ENCODE peak calls at places on chromosomes 3 and 15, in six cellular contexts. One of them, this sample, is unnamed.

GRCh38 chr3:39168156-39168780 is 14.9 kb upstream of the CSRNP1 start:
- DNase-seq in tibial artery: no peak
- DNase-seq in transverse colon: no peak
- DNase-seq in adrenal gland: peak; percentile 4
- DNase-seq in body of pancreas: no peak
- DNase-seq in cardiac muscle cell: no peak
- DNase-seq in this sample: no peak

GRCh38 chr15:90049030-90049429 is 47.9 kb downstream of the ZNF710 start:
- DNase-seq in tibial artery: no peak
- DNase-seq in transverse colon: no peak
- DNase-seq in adrenal gland: no peak
- DNase-seq in body of pancreas: no peak
- DNase-seq in cardiac muscle cell: no peak
- DNase-seq in this sample: no peak

GRCh38 chr15:78306176-78306774 is 6.9 kb upstream of the SKIC8 start:
- DNase-seq in tibial artery: no peak
- DNase-seq in transverse colon: no peak
- DNase-seq in adrenal gland: no peak
- DNase-seq in body of pancreas: no peak
- DNase-seq in cardiac muscle cell: peak; percentile 84
- DNase-seq in this sample: peak; percentile 71

GRCh38 chr3:184746131-184747120 is 34.6 kb upstream of the MAGEF1 start:
- DNase-seq in tibial artery: no peak
- DNase-seq in transverse colon: no peak
- DNase-seq in adrenal gland: no peak
- DNase-seq in body of pancreas: no peak
- DNase-seq in cardiac muscle cell: no peak
- DNase-seq in this sample: no peak

GRCh38 chr3:49652218-49652921 is 21.8 kb upstream of the APEH start:
- DNase-seq in tibial artery: no peak
- DNase-seq in transverse colon: no peak
- DNase-seq in adrenal gland: no peak
- DNase-seq in body of pancreas: no peak
- DNase-seq in cardiac muscle cell: no peak
- DNase-seq in this sample: no peak

GRCh38 chr3:141312359-141313090 is 55.8 kb upstream of the ZBTB38 start:
- DNase-seq in tibial artery: no peak
- DNase-seq in transverse colon: no peak
- DNase-seq in adrenal gland: no peak
- DNase-seq in body of pancreas: no peak
- DNase-seq in cardiac muscle cell: no peak
- DNase-seq in this sample: no peak

GRCh38 chr15:34012461-34013028 is 26.5 kb downstream of the AVEN start:
- DNase-seq in tibial artery: no peak
- DNase-seq in transverse colon: no peak
- DNase-seq in adrenal gland: no peak
- DNase-seq in body of pancreas: no peak
- DNase-seq in cardiac muscle cell: peak; percentile 49
- DNase-seq in this sample: peak; percentile 62

GRCh38 chr15:28130651-28131050 is 31.5 kb upstream of the OCA2 start:
- DNase-seq in tibial artery: no peak
- DNase-seq in transverse colon: no peak
- DNase-seq in adrenal gland: no peak
- DNase-seq in body of pancreas: no peak
- DNase-seq in cardiac muscle cell: no peak
- DNase-seq in this sample: no peak

GRCh38 chr3:15295506-15295905 is 36.9 kb downstream of the SH3BP5 start:
- DNase-seq in tibial artery: peak; percentile 63
- DNase-seq in transverse colon: no peak
- DNase-seq in adrenal gland: peak; percentile 55
- DNase-seq in body of pancreas: no peak
- DNase-seq in cardiac muscle cell: peak; percentile 95
- DNase-seq in this sample: peak; percentile 95

GRCh38 chr3:80785475-80785874 is 976.0 kb downstream of the GBE1 start:
- DNase-seq in tibial artery: no peak
- DNase-seq in transverse colon: no peak
- DNase-seq in adrenal gland: no peak
- DNase-seq in body of pancreas: no peak
- DNase-seq in cardiac muscle cell: no peak
- DNase-seq in this sample: no peak

GRCh38 chr3:71702131-71703024 is 22.8 kb downstream of the EIF4E3 start:
- DNase-seq in tibial artery: no peak
- DNase-seq in transverse colon: no peak
- DNase-seq in adrenal gland: no peak
- DNase-seq in body of pancreas: no peak
- DNase-seq in cardiac muscle cell: no peak
- DNase-seq in this sample: no peak

GRCh38 chr3:100245932-100246331 is 14.9 kb upstream of the TBC1D23 start:
- DNase-seq in tibial artery: no peak
- DNase-seq in transverse colon: no peak
- DNase-seq in adrenal gland: no peak
- DNase-seq in body of pancreas: no peak
- DNase-seq in cardiac muscle cell: no peak
- DNase-seq in this sample: peak; percentile 69

GRCh38 chr3:197007296-197007940 is 22.2 kb downstream of the MELTF start:
- DNase-seq in tibial artery: no peak
- DNase-seq in transverse colon: no peak
- DNase-seq in adrenal gland: no peak
- DNase-seq in body of pancreas: no peak
- DNase-seq in cardiac muscle cell: no peak
- DNase-seq in this sample: no peak

GRCh38 chr3:171747223-171747920 is 62.9 kb downstream of the PLD1 start:
- DNase-seq in tibial artery: no peak
- DNase-seq in transverse colon: no peak
- DNase-seq in adrenal gland: no peak
- DNase-seq in body of pancreas: no peak
- DNase-seq in cardiac muscle cell: peak; percentile 49
- DNase-seq in this sample: no peak

GRCh38 chr3:171743327-171744054 is 66.8 kb downstream of the PLD1 start:
- DNase-seq in tibial artery: no peak
- DNase-seq in transverse colon: no peak
- DNase-seq in adrenal gland: no peak
- DNase-seq in body of pancreas: no peak
- DNase-seq in cardiac muscle cell: no peak
- DNase-seq in this sample: no peak

GRCh38 chr3:171748341-171748918 is 61.9 kb downstream of the PLD1 start:
- DNase-seq in tibial artery: no peak
- DNase-seq in transverse colon: no peak
- DNase-seq in adrenal gland: no peak
- DNase-seq in body of pancreas: no peak
- DNase-seq in cardiac muscle cell: peak; percentile 89
- DNase-seq in this sample: peak; percentile 64

GRCh38 chr3:171744055-171744741 is 66.1 kb downstream of the PLD1 start:
- DNase-seq in tibial artery: no peak
- DNase-seq in transverse colon: no peak
- DNase-seq in adrenal gland: no peak
- DNase-seq in body of pancreas: no peak
- DNase-seq in cardiac muscle cell: no peak
- DNase-seq in this sample: no peak

DNA sequence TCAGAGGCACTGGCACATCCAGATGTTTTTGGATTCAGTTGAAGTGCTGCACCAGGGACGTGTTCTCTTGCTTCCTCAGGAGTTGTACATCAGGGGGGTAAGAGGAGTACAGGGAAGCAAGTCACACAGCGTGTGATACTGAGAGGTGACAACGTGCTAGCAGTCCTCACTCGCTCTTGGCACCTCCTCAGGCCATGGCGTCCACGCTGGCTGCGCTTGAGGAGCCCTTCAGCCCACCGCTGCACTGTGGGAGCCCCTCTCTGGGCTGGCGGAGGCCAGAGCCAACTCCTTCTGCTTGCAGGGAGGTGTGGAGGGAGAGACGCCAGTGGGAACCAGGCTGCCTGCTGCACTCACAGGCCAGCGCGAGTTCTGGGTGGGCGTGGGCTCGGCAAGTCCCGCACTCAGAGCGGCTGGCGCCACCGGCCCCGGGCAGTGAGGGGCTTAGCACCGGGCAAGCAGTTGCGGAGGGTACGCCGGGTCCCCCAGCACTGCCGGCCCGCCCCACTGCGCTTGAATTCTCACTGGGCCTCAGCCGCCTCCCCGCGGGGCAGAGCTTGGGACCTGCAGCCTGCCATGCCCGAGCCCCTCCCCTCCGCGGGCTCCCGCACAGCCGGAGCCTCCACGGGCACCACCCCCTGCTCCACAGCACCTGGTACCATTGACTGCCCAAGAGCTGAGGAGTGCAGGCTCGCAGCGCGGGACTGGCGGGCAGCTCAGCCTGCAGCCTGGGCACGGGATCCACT is 64.5 kb downstream of the PLD1 start:
- DNase-seq in tibial artery: no peak
- DNase-seq in transverse colon: no peak
- DNase-seq in adrenal gland: no peak
- DNase-seq in body of pancreas: no peak
- DNase-seq in cardiac muscle cell: no peak
- DNase-seq in this sample: no peak
- H3K4me1 ChIP-seq in tibial artery: no peaks in the 10 kb centered on the region
- H3K4me1 ChIP-seq in transverse colon: peaks cover 18% of the 10 kb centered on the region
- H3K4me1 ChIP-seq in adrenal gland: peaks cover 70% of the 10 kb centered on the region
- H3K4me1 ChIP-seq in body of pancreas: peaks cover 56% of the 10 kb centered on the region
- H3K4me1 ChIP-seq in cardiac muscle cell: peaks cover 19% of the 10 kb centered on the region
- H3K4me1 ChIP-seq in this sample: no peaks in the 10 kb centered on the region

GRCh38 chr15:65369651-65370050 is 8.2 kb downstream of the IGDCC3 start:
- DNase-seq in tibial artery: no peak
- DNase-seq in transverse colon: no peak
- DNase-seq in adrenal gland: no peak
- DNase-seq in body of pancreas: no peak
- DNase-seq in cardiac muscle cell: no peak
- DNase-seq in this sample: no peak
- H3K4me1 ChIP-seq in tibial artery: no peaks in the 10 kb centered on the region
- H3K4me1 ChIP-seq in transverse colon: no peaks in the 10 kb centered on the region
- H3K4me1 ChIP-seq in adrenal gland: no peaks in the 10 kb centered on the region
- H3K4me1 ChIP-seq in body of pancreas: no peaks in the 10 kb centered on the region
- H3K4me1 ChIP-seq in cardiac muscle cell: peaks cover 39% of the 10 kb centered on the region
- H3K4me1 ChIP-seq in this sample: no peaks in the 10 kb centered on the region

DNA sequence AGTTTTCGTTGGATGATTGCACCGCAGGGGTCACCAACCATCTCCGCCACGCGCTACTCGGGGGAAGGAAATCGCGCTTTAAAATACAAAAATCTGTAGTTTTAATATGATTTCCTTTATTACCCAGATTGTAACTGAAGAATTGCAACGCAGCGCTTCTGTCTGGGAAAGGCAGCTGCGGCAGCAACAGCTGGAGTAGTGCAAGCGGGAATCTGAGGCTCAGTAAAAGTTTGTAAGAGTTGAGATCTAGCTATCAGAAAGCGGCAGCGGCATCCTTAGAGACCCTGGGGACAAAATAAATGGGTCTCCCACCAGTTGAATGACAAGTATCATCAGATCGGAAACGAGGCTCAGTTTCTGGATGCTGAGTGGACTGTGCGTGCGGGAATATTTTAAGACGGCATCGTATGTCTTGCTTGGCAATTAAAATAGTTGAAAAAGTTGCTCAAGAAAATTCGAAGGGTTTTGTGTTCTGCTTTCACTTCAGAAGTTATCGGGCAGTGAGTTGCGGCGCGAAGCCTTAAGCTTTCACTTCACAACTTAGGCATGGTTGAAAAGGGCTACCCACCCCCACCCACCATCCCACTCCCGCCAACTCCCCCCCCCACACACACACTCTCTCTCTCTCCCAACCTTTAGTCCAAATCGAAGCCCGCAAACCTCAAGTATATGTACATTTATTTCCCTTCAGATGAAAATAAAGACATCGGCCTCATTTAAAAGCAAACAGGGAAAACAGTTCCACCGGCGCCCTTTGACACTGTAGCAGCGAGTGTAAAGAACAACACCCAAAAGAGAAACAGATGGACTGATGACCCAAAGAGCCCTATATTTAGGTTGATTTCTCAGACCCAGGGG is 2.6 kb downstream of the MECOM start:
- DNase-seq in tibial artery: no peak
- DNase-seq in transverse colon: no peak
- DNase-seq in adrenal gland: no peak
- DNase-seq in body of pancreas: peak; percentile 51
- DNase-seq in cardiac muscle cell: peak; percentile 72
- DNase-seq in this sample: peak; percentile 23
- H3K4me1 ChIP-seq in tibial artery: no peaks in the 10 kb centered on the region
- H3K4me1 ChIP-seq in transverse colon: peaks cover 46% of the 10 kb centered on the region
- H3K4me1 ChIP-seq in adrenal gland: peaks cover 29% of the 10 kb centered on the region
- H3K4me1 ChIP-seq in body of pancreas: peaks cover 54% of the 10 kb centered on the region
- H3K4me1 ChIP-seq in cardiac muscle cell: no peaks in the 10 kb centered on the region
- H3K4me1 ChIP-seq in this sample: peaks cover 18% of the 10 kb centered on the region

DNA sequence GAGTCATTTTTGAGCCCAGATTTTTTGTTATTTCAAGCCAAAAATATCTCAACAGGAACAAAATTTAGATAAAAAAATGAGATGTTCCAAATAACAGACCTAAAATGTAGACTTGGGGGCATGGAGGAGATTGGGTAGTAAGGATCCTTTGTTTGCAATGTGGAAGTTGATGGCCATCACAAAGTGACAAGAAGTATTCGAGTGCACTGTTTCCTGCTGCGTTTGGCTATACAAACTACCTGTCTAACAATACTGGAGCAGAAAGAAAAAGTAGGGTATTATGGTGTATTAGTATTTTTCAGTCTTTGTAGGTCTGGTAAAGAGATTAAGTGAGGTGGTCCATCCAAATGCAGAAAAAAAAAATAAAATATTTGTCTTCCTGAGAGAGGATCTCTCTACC is 284.2 kb downstream of the C3orf38 start:
- DNase-seq in tibial artery: no peak
- DNase-seq in transverse colon: no peak
- DNase-seq in adrenal gland: no peak
- DNase-seq in body of pancreas: no peak
- DNase-seq in cardiac muscle cell: no peak
- DNase-seq in this sample: no peak
- H3K4me1 ChIP-seq in tibial artery: no peaks in the 10 kb centered on the region
- H3K4me1 ChIP-seq in transverse colon: no peaks in the 10 kb centered on the region
- H3K4me1 ChIP-seq in adrenal gland: no peaks in the 10 kb centered on the region
- H3K4me1 ChIP-seq in body of pancreas: no peaks in the 10 kb centered on the region
- H3K4me1 ChIP-seq in cardiac muscle cell: no peaks in the 10 kb centered on the region
- H3K4me1 ChIP-seq in this sample: no peaks in the 10 kb centered on the region

DNA sequence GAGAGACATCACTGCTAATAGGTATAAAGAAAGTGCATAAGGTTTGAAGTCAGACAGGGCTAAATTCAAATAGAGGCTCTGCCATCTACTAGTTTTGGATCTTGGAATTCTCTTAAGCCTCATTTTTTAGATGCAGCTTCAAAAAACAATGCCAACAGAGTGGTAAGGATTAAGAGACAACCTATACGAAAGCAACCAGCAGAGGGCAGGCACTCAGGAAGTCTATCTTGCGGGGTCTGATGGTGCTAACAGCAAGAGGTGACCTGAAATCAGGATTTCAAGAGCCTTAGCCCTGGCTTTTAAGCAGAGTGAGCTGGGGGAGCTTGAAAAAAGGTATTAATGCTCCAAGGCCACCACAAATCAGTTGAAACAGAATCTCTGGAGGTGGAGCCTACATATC is 40.7 kb downstream of the LDHAL6B start:
- DNase-seq in tibial artery: peak; percentile 55
- DNase-seq in transverse colon: peak; percentile 74
- DNase-seq in adrenal gland: peak; percentile 62
- DNase-seq in body of pancreas: peak; percentile 63
- DNase-seq in cardiac muscle cell: peak; percentile 87
- DNase-seq in this sample: peak; percentile 47
- H3K4me1 ChIP-seq in tibial artery: no peaks in the 10 kb centered on the region
- H3K4me1 ChIP-seq in transverse colon: peaks cover 29% of the 10 kb centered on the region
- H3K4me1 ChIP-seq in adrenal gland: no peaks in the 10 kb centered on the region
- H3K4me1 ChIP-seq in body of pancreas: no peaks in the 10 kb centered on the region
- H3K4me1 ChIP-seq in cardiac muscle cell: no peaks in the 10 kb centered on the region
- H3K4me1 ChIP-seq in this sample: no peaks in the 10 kb centered on the region

GRCh38 chr3:177758131-177758530 is 560.8 kb upstream of the TBL1XR1 start:
- DNase-seq in tibial artery: no peak
- DNase-seq in transverse colon: no peak
- DNase-seq in adrenal gland: no peak
- DNase-seq in body of pancreas: no peak
- DNase-seq in cardiac muscle cell: peak; percentile 60
- DNase-seq in this sample: no peak
- H3K4me1 ChIP-seq in tibial artery: no peaks in the 10 kb centered on the region
- H3K4me1 ChIP-seq in transverse colon: peaks cover 7% of the 10 kb centered on the region
- H3K4me1 ChIP-seq in adrenal gland: peaks cover 37% of the 10 kb centered on the region
- H3K4me1 ChIP-seq in body of pancreas: no peaks in the 10 kb centered on the region
- H3K4me1 ChIP-seq in cardiac muscle cell: no peaks in the 10 kb centered on the region
- H3K4me1 ChIP-seq in this sample: peaks cover 12% of the 10 kb centered on the region

GRCh38 chr3:41600616-41601015 is 361.3 kb downstream of the ULK4 start:
- DNase-seq in tibial artery: no peak
- DNase-seq in transverse colon: no peak
- DNase-seq in adrenal gland: no peak
- DNase-seq in body of pancreas: no peak
- DNase-seq in cardiac muscle cell: peak; percentile 43
- DNase-seq in this sample: peak; percentile 1
- H3K4me1 ChIP-seq in tibial artery: no peaks in the 10 kb centered on the region
- H3K4me1 ChIP-seq in transverse colon: no peaks in the 10 kb centered on the region
- H3K4me1 ChIP-seq in adrenal gland: no peaks in the 10 kb centered on the region
- H3K4me1 ChIP-seq in body of pancreas: no peaks in the 10 kb centered on the region
- H3K4me1 ChIP-seq in cardiac muscle cell: no peaks in the 10 kb centered on the region
- H3K4me1 ChIP-seq in this sample: no peaks in the 10 kb centered on the region